ENCODE peak calls at places on chromosomes 2 and 18, in eight cellular contexts. W is foreskin fibroblast, Z is OCI-LY7, P is cardiac muscle cell, H is body of pancreas, V is bronchial epithelial cell, E is left ventricle myocardium inferior, U is sigmoid colon. R is an unnamed sample.

GRCh38 chr2:37911296-37911888 is 13.7 kb upstream of the RMDN2 start:
- DNase-seq in W (no peak), Z (no peak), P (no peak), H (no peak), V (no peak), E (no peak), U (no peak), R (no peak)

GRCh38 chr2:37148325-37148724 is 8.5 kb downstream of the EIF2AK2 start:
- DNase-seq in W (no peak), Z (no peak), P (no peak), H (no peak), V (no peak), E (no peak), U (no peak), R (no peak)

GRCh38 chr2:233351423-233351822 is 2.9 kb upstream of the DGKD start:
- DNase-seq in W (no peak), Z (no peak), P (no peak), H (peak), V (no peak), E (no peak), U (no peak), R (no peak)

GRCh38 chr2:35347561-35347960 is 1008.0 kb upstream of the CRIM1 start:
- DNase-seq in W (no peak), Z (no peak), P (no peak), H (no peak), V (no peak), E (no peak), U (no peak), R (no peak)

GRCh38 chr18:50656396-50656795 is 96.5 kb downstream of the MAPK4 start:
- DNase-seq in W (no peak), Z (no peak), P (no peak), H (no peak), V (no peak), E (no peak), U (no peak), R (no peak)

GRCh38 chr2:225041210-225041870 is 928 bp downstream of the DOCK10 start:
- DNase-seq in W (peak), Z (peak), P (no peak), H (peak), V (no peak), E (no peak), U (no peak), R (peak)

GRCh38 chr18:27854631-27855030 is 322.3 kb downstream of the CDH2 start:
- DNase-seq in W (no peak), Z (no peak), P (no peak), H (no peak), V (no peak), E (no peak), U (no peak), R (no peak)

GRCh38 chr2:96642564-96643350 is at the start of gene FER1L5:
- DNase-seq in W (peak), Z (no peak), P (peak), H (peak), V (peak), E (no peak), U (no peak), R (peak)

GRCh38 chr18:57807336-57808117 is 4.4 kb upstream of the ATP8B1 start:
- DNase-seq in W (peak), Z (no peak), P (no peak), H (peak), V (no peak), E (no peak), U (no peak), R (no peak)

GRCh38 chr18:73945130-73945792 is 202.4 kb downstream of the FBXO15 start:
- DNase-seq in W (peak), Z (no peak), P (no peak), H (no peak), V (peak), E (no peak), U (no peak), R (no peak)

GRCh38 chr2:222468338-222468737 is 44.0 kb downstream of the SGPP2 start:
- DNase-seq in W (no peak), Z (no peak), P (peak), H (no peak), V (no peak), E (peak), U (no peak), R (peak)

GRCh38 chr2:24511894-24512293 is 20.8 kb downstream of the NCOA1 start:
- DNase-seq in W (no peak), Z (no peak), P (no peak), H (no peak), V (no peak), E (no peak), U (no peak), R (no peak)

GRCh38 chr2:216918088-216918680 is 58.3 kb upstream of the TNP1 start:
- DNase-seq in W (peak), Z (no peak), P (no peak), H (no peak), V (peak), E (peak), U (no peak), R (peak)

GRCh38 chr2:182504903-182505302 is 78.1 kb upstream of the PDE1A start:
- DNase-seq in W (peak), Z (no peak), P (peak), H (peak), V (peak), E (peak), U (no peak), R (no peak)

GRCh38 chr2:11907178-11907577 is 160.7 kb downstream of the LPIN1 start:
- DNase-seq in W (no peak), Z (peak), P (no peak), H (peak), V (no peak), E (no peak), U (no peak), R (no peak)

GRCh38 chr2:143140864-143141637 is 11.8 kb downstream of the ARHGAP15 start:
- DNase-seq in W (no peak), Z (peak), P (no peak), H (no peak), V (no peak), E (no peak), U (no peak), R (no peak)

GRCh38 chr2:190380962-190381412 is 27.2 kb upstream of the MFSD6 start:
- DNase-seq in W (no peak), Z (no peak), P (no peak), H (no peak), V (no peak), E (no peak), U (no peak), R (no peak)

DNA sequence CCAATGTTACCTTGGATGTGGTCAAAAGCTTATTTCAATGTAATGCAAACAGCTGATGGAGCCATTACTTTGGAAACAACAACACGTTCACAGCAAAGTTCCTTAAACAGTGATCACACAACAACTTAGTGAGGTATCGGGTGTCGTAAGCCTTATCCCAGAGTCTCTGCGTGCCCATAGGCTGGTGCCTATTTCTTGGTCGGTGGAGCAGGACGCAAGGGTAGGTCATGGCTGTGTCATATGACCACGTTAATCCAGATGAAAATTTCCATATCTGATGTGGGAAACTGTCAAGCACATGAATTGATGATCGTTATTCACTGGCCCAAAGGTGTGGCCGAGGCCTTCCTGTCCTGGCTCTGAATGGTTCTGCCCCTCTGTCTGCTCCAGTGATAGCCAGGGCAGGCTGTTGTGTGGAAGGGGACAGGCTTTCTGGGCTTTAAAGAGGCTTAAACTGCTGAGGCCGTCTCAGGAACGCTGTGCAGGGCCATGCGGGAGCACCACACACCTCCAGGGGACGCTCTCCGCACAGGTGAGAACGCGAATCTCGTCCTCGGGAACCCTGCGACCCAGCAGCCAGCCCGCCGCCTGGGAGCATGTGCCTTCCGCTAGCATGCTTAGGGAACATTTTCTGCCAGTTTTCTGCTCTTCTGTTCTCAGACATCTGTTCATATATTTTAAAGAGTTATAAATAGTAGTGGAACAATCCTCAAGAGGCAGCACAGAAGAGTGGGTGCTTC is 90.6 kb downstream of the KCTD1 start:
- DNase-seq in W (no peak), Z (no peak), P (peak), H (no peak), V (no peak), E (no peak), U (no peak), R (no peak)
- TF ChIP-seq CTCF in W (no peak), Z (peak), P (no peak), H (no peak), V (peak), E (peak), U (no peak), R (no peak)

DNA sequence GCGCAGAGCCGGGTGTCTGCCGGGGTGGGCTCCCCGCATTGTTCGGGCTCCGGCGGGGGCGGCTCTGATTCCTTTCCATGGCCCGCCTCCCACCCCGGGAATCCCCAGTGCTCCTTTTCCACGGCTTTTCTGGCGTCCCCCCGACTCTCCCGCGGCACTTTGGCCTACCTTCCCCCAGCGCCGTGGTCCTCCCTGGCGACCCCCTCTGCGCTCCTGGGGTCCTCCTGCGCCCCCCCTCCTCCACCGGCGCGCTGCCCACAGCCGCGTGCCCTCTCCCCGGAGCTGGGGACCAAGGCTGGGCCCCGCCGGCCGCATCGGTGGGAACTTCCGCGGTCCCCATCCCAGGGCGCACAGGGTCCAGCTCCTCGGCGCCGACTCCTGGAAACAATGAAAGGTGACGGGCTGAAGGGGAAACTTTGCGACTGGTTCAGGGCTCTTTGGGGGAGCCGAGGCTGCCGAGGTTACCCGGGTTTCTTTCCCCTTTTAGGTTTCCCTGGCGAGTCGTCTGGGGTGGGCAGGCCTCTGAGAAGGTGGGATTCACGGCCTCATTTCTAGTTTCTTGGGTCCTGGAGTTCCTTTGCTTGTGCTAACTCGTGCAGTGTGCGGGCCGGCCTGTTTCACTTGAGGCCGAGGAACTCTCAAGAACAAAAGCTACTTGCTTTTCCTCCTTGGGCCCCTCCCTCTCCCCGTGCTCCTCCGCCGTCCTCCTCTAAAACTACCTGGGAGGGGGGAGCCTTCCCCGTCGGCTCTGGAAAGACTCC is 2.2 kb downstream of the TGIF1 start:
- DNase-seq in W (no peak), Z (peak), P (peak), H (peak), V (no peak), E (peak), U (peak), R (peak)
- TF ChIP-seq CTCF in W (no peak), Z (no peak), P (no peak), H (no peak), V (no peak), E (no peak), U (no peak), R (no peak)

DNA sequence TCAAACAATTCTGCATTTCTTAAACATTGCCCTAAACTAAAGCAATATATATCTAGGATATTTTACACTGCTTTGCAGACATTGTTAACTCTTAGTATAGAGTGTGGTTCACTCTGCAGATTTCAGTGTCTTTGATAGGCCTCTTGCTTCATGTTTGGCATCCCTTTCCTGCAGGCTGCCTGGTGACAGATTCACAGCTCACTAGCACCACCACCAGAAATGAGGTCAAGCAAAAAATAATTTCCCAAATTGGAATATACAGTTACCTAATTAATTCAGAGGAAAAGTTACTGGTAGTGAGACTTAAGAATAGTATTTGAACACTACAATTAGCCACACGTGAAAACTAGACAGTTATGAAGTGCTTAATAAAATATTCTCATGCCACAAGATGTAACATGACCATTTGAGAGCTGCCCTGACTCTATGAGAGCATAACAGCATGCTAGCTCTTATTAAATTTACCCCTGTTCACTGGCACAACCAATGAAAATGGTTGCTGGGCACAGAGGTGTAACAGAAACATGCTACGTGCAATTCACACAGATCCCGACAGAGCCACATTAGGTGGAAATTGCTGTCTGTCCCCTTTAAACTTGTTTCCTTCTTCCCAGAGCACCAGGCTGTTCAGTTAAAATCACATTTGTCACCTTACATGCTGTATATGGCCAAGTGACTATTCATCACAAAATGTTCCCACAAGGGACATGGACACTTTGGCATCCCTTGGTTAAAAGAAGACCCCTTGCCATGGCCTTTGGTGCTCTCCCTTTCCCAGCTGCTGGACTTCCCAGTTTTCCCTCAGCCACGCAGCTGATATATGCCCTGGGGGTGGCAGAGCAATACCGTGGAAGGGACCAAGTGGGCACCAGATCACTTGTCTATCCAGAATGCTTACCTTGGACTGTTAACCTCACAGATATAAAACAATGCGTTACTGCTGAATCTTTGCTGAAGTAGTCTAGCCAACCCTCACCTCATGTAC is 35.7 kb downstream of the PAIP2B start:
- DNase-seq in W (peak), Z (peak), P (peak), H (peak), V (peak), E (no peak), U (no peak), R (no peak)
- TF ChIP-seq CTCF in W (peak), Z (peak), P (peak), H (no peak), V (peak), E (peak), U (no peak), R (peak)

GRCh38 chr2:98486374-98486981 is 41.8 kb downstream of the INPP4A start:
- DNase-seq in W (no peak), Z (peak), P (no peak), H (no peak), V (no peak), E (no peak), U (peak), R (no peak)

GRCh38 chr2:98485453-98485755 is 40.7 kb downstream of the INPP4A start:
- DNase-seq in W (no peak), Z (no peak), P (no peak), H (no peak), V (no peak), E (no peak), U (peak), R (no peak)

GRCh38 chr2:98488252-98488651 is 43.6 kb downstream of the INPP4A start:
- DNase-seq in W (no peak), Z (no peak), P (no peak), H (no peak), V (no peak), E (no peak), U (no peak), R (no peak)

GRCh38 chr2:98487101-98487805 is 42.6 kb downstream of the INPP4A start:
- DNase-seq in W (no peak), Z (no peak), P (no peak), H (no peak), V (no peak), E (no peak), U (no peak), R (no peak)

DNA sequence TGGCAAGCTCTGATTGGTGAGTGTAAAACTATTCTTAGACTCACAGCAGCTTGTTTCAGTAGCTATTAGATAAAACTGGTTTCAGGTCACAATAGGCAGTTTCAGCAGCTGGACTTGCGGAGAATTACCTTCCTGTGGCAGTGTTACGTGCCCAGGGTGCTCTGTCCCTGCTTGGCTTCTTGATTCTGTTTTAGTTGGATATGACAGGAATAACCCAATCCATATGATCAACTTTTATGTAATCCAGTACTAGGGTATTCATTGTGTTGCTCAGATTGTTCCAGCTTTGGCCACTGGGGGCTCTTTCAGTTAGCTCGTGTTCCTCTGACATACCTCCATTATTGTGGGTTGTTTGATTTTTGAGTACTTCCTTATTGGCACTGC is 43.1 kb downstream of the INPP4A start:
- DNase-seq in W (no peak), Z (peak), P (no peak), H (peak), V (peak), E (no peak), U (peak), R (no peak)
- TF ChIP-seq CTCF in W (peak), Z (peak), P (peak), H (peak), V (peak), E (peak), U (no peak), R (peak)

DNA sequence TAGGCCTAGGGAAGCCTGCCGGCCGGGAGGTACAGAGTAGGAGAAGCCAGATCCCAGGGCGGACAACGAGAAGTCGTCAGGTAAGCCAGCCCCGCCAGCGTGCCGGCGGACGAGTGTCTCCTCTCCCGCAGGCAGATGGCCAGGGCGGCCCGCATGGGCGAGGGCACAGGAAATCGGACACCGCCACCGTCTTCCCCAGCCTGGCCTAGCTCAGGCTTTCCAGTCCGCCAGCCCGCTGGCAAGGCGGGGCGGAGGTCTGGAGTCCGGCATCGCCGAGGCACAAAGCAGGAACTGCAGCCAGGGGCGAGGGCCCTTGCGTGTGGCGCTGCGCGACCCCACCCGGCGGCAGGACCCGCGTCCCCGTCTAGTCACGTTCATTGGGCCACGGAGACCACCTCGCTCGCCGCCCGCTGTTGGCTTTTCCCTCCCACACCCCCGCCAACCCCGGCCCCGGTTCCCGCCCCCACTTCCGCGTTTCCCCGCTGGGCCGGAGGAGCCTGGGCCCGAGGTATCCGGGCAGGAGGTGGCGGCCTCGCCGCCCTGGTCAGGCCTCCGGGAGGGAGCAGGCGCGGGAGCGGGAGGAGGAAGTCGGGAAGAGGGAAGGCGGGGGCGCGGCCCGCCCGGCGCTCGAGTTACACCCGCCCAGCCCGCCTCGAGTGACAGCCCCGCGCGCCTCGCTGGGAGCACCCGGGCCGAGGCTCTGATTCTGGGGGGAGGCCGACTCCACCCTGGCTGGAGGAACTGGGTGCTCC is at the start of gene GPD2:
- DNase-seq in W (peak), Z (peak), P (peak), H (peak), V (peak), E (peak), U (peak), R (peak)
- TF ChIP-seq CTCF in W (no peak), Z (no peak), P (peak), H (peak), V (peak), E (peak), U (no peak), R (no peak)

DNA sequence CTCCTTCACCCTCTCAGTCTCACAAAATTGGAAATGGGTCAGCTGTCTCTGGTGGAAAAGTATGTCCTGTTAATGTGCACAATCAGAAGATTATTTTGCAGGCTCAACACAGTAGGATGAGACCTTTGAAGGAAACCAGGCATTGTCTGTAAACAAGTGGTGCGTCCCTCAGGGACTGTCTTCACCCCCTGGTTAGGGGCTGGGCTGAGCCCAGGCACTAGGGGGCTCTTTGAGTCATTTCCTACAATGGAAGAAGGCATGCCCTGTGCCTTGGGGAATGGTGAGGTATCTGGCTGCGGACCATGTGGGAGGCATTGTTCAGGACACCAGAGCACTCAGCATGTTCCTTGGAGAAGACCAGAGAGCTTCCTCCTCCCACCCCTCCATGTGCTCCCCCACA is 26.8 kb downstream of the PKDCC start:
- DNase-seq in W (no peak), Z (no peak), P (no peak), H (no peak), V (no peak), E (no peak), U (peak), R (no peak)
- TF ChIP-seq CTCF in W (no peak), Z (peak), P (peak), H (no peak), V (no peak), E (peak), U (no peak), R (no peak)

DNA sequence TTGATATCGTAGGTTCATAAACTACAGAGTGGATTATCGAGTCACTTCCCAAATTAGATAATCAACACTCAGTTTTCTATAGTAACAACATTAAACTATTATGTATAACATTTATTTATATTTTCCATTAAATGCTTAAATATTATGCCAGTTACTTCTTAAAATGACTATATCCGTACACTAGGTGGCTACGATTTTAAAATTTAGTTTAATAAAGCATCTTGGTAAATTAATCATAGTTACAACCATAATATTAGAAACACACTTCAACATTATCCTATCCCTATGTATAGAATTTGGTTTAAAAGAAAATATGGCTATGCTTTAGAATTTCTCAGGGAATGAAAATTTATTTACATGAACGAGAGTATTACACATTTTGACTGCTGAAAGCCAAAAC is 80.3 kb downstream of the SLC25A12 start:
- DNase-seq in W (no peak), Z (no peak), P (no peak), H (no peak), V (no peak), E (no peak), U (no peak), R (no peak)
- TF ChIP-seq CTCF in W (no peak), Z (peak), P (no peak), H (no peak), V (no peak), E (no peak), U (no peak), R (no peak)